ENCODE peak calls at places on chromosomes 16 and 17, in six cellular contexts. One of them, this sample, is unnamed.

GRCh38 chr16:85274924-85275323 is 162.7 kb upstream of the CIBAR2 start:
- DNase-seq in K562: peak
- DNase-seq in HepG2: no peak
- DNase-seq in SK-N-SH: no peak
- DNase-seq in GM12878: no peak
- DNase-seq in H1: no peak
- DNase-seq in this sample: no peak

GRCh38 chr17:11996722-11997146 is 541 bp downstream of the ZNF18 start:
- DNase-seq in HepG2: peak
- DNase-seq in H1: no peak
- DNase-seq in SK-N-SH: no peak
- DNase-seq in GM12878: peak
- DNase-seq in K562: no peak
- DNase-seq in this sample: peak

GRCh38 chr16:23950898-23951297 is 115.1 kb downstream of the PRKCB start:
- DNase-seq in SK-N-SH: no peak
- DNase-seq in GM12878: no peak
- DNase-seq in HepG2: no peak
- DNase-seq in H1: no peak
- DNase-seq in K562: no peak
- DNase-seq in this sample: no peak

GRCh38 chr16:85673529-85674417 is 15.0 kb downstream of the GINS2 start:
- DNase-seq in SK-N-SH: peak
- DNase-seq in HepG2: no peak
- DNase-seq in GM12878: no peak
- DNase-seq in K562: no peak
- DNase-seq in H1: no peak
- DNase-seq in this sample: no peak

GRCh38 chr17:41825175-41825845 is 10.7 kb downstream of the NT5C3B start:
- DNase-seq in SK-N-SH: no peak
- DNase-seq in K562: no peak
- DNase-seq in GM12878: no peak
- DNase-seq in H1: no peak
- DNase-seq in HepG2: no peak
- DNase-seq in this sample: no peak

GRCh38 chr16:82754716-82755513 is 128.1 kb downstream of the CDH13 start:
- DNase-seq in HepG2: no peak
- DNase-seq in H1: no peak
- DNase-seq in K562: no peak
- DNase-seq in GM12878: no peak
- DNase-seq in SK-N-SH: no peak
- DNase-seq in this sample: no peak

GRCh38 chr17:57705921-57706695 is 39.0 kb downstream of the CCDC182 start:
- DNase-seq in SK-N-SH: no peak
- DNase-seq in HepG2: no peak
- DNase-seq in GM12878: no peak
- DNase-seq in H1: peak
- DNase-seq in K562: no peak
- DNase-seq in this sample: peak

GRCh38 chr16:10231563-10231962 is 49.3 kb upstream of the GRIN2A start:
- DNase-seq in HepG2: no peak
- DNase-seq in H1: no peak
- DNase-seq in GM12878: no peak
- DNase-seq in K562: no peak
- DNase-seq in SK-N-SH: no peak
- DNase-seq in this sample: no peak

GRCh38 chr16:46884513-46885293 is 541 bp downstream of the GPT2 start:
- DNase-seq in H1: no peak
- DNase-seq in HepG2: no peak
- DNase-seq in GM12878: no peak
- DNase-seq in K562: no peak
- DNase-seq in SK-N-SH: peak
- DNase-seq in this sample: no peak

GRCh38 chr17:72393553-72393952 is 272.7 kb downstream of the SOX9 start:
- DNase-seq in SK-N-SH: no peak
- DNase-seq in HepG2: no peak
- DNase-seq in K562: no peak
- DNase-seq in H1: no peak
- DNase-seq in GM12878: no peak
- DNase-seq in this sample: no peak

GRCh38 chr17:48102700-48103378 is 1.6 kb upstream of the CBX1 start:
- DNase-seq in SK-N-SH: no peak
- DNase-seq in GM12878: no peak
- DNase-seq in K562: no peak
- DNase-seq in HepG2: peak
- DNase-seq in H1: no peak
- DNase-seq in this sample: no peak

GRCh38 chr16:47142469-47143328 is 1.0 kb downstream of the NETO2 start:
- DNase-seq in HepG2: no peak
- DNase-seq in SK-N-SH: peak
- DNase-seq in K562: peak
- DNase-seq in GM12878: no peak
- DNase-seq in H1: no peak
- DNase-seq in this sample: peak

GRCh38 chr17:8997994-8998628 is 23.2 kb upstream of the NTN1 start:
- DNase-seq in K562: peak
- DNase-seq in SK-N-SH: peak
- DNase-seq in HepG2: peak
- DNase-seq in GM12878: peak
- DNase-seq in H1: peak
- DNase-seq in this sample: peak

GRCh38 chr17:76796081-76796480 is 58.2 kb downstream of the MFSD11 start:
- DNase-seq in HepG2: no peak
- DNase-seq in H1: no peak
- DNase-seq in K562: no peak
- DNase-seq in SK-N-SH: no peak
- DNase-seq in GM12878: no peak
- DNase-seq in this sample: no peak

GRCh38 chr17:76792348-76792747 is 54.4 kb downstream of the MFSD11 start:
- DNase-seq in H1: no peak
- DNase-seq in SK-N-SH: no peak
- DNase-seq in GM12878: no peak
- DNase-seq in K562: no peak
- DNase-seq in HepG2: no peak
- DNase-seq in this sample: no peak

GRCh38 chr17:76793775-76794174 is 55.9 kb downstream of the MFSD11 start:
- DNase-seq in K562: peak
- DNase-seq in HepG2: peak
- DNase-seq in SK-N-SH: peak
- DNase-seq in GM12878: no peak
- DNase-seq in H1: no peak
- DNase-seq in this sample: no peak

GRCh38 chr17:76789235-76789788 is 51.4 kb downstream of the MFSD11 start:
- DNase-seq in SK-N-SH: peak
- DNase-seq in H1: no peak
- DNase-seq in HepG2: no peak
- DNase-seq in GM12878: no peak
- DNase-seq in K562: peak
- DNase-seq in this sample: no peak

DNA sequence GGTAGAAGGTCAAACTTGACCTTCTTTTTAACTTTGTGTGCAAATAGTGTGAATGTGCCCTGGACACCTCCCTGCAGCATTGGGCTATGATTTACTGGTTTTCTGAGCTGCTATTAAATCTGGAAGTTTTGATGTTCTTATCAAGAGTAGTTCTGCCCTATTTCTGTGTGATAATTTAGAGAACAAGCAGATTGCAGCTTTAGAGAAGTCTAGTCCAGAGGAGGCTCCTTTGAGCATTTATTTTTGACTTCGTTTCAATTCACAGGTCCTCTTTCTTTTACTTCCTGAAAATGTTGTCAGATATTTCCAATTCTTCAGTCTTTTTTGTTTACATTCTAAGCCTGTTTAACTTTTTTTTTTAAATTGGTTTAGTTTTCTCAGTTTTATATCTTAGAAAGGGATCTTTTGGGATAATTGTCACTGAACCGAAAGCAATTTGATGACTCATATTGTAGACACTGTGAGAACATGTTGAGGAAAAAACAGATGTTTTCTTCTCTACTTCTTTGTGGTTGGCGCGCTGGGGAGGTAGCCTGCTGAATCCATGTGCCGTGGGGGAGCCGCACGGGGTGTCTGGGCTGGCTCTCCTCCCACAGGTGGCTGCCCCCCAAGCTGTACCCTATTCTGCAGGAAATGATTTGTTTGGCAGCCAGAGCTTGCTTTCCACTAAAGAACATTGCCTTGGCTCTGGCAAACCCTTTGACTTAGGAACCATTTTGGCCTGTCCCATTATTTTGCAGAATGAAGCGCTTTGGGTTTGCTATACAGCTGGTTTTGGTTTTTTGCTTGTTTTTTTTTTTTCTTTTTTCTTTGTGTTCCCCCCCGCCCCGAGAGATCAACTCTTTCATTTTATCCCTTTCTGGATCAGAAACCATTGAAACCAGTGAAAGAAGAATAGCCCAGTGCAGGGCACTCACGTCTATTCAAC is 53.4 kb downstream of the MFSD11 start:
- DNase-seq in GM12878: peak
- DNase-seq in H1: no peak
- DNase-seq in K562: peak
- DNase-seq in SK-N-SH: peak
- DNase-seq in HepG2: peak
- DNase-seq in this sample: no peak
- TF ChIP-seq JUND in GM12878: no peak
- TF ChIP-seq JUND in H1: no peak
- TF ChIP-seq JUND in K562: peak
- TF ChIP-seq JUND in SK-N-SH: peak
- TF ChIP-seq JUND in HepG2: no peak
- TF ChIP-seq JUND in this sample: peak

DNA sequence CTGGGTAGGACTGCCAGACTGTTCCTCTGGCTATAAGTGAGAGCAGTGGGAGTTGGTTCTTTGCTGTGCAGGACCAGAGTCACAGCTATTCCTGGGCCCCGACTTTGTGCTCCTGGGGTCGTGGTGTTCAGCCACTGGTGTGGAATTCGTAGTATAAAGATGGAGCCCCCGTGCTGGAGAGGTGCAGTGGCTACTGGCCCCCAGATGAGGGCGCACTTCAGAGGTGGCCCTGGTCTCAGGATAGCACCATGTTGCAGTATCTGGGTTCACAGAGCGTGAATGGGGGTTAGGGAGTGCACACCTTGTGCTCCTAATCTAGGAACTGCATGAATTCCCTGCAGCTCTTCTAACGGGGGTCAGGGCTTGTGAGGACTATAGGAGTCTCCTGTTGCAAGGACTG is 21.1 kb downstream of the TANC2 start:
- DNase-seq in H1: peak
- DNase-seq in K562: peak
- DNase-seq in GM12878: no peak
- DNase-seq in HepG2: no peak
- DNase-seq in SK-N-SH: peak
- DNase-seq in this sample: no peak
- TF ChIP-seq JUND in H1: no peak
- TF ChIP-seq JUND in K562: no peak
- TF ChIP-seq JUND in GM12878: no peak
- TF ChIP-seq JUND in HepG2: no peak
- TF ChIP-seq JUND in SK-N-SH: no peak
- TF ChIP-seq JUND in this sample: no peak

DNA sequence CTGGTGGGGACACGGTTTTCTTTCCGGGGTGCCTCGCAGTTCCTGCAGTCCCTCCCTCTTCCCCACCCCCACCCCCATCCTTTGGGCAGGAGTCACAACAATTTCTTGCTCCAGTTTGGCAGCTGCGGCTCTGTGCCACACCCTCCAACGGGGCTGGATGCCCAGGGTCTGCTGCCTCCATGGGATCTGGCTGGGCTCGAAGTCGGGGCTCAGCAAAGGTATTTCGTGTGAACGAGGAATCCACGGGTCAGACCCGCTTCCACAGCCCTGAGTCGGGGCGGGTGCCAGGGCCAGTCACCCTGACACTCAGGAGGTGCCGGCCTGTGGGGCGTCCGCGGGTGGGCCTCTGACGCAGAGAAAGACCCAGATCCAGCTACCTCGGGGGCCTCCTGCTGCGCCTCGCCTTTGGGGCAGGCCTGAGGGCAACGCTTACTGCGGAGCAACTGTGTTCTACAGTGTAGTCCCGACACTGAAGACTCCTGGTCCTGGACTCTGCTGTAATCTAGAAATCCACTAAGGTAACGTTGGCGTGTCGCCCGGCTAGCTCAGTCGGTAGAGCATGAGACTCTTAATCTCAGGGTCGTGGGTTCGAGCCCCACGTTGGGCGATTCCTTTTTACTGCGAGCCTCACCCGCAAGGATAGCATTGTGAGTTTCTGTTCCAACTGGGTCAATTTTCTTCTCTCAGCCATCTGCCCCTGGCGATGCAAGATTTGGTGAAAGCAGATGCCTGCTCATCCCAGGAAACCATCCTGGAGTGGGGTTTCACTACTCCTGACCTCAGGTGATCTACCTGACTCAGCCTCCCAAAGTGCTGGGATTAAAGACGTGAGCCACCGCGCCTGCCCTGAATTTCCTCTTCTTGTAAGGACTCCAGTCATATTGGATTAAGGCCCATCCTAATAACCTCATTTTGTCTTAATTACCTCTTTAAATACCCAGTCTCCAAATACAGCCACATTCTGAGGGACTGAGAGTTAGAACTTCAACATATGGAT is 12.5 kb upstream of the OR1F1 start:
- DNase-seq in GM12878: no peak
- DNase-seq in SK-N-SH: no peak
- DNase-seq in HepG2: peak
- DNase-seq in K562: peak
- DNase-seq in H1: peak
- DNase-seq in this sample: no peak
- TF ChIP-seq JUND in GM12878: no peak
- TF ChIP-seq JUND in SK-N-SH: no peak
- TF ChIP-seq JUND in HepG2: no peak
- TF ChIP-seq JUND in K562: no peak
- TF ChIP-seq JUND in H1: no peak
- TF ChIP-seq JUND in this sample: no peak

DNA sequence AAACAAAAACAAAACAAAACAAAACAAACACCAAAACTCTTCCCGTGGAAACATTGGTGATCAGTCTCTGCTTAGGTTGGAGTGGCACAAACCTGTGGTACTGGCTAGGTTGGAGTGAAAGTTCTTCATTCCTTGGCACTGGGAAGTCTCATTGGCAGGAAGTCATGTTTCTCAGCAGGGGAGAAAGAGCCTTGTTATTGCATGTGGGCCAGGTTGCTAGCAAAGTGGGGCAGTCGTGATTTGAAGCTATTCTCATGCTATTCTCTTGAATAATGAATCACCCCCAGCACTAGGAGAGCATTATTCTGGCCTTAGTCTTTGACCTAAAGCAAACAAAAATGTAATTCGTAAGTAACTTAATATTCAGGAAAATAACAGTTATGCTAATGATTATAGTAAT is 24.3 kb upstream of the B4GALNT2 start:
- DNase-seq in H1: no peak
- DNase-seq in SK-N-SH: no peak
- DNase-seq in HepG2: no peak
- DNase-seq in GM12878: no peak
- DNase-seq in K562: no peak
- DNase-seq in this sample: peak
- TF ChIP-seq JUND in H1: no peak
- TF ChIP-seq JUND in SK-N-SH: no peak
- TF ChIP-seq JUND in HepG2: no peak
- TF ChIP-seq JUND in GM12878: no peak
- TF ChIP-seq JUND in K562: no peak
- TF ChIP-seq JUND in this sample: no peak

GRCh38 chr17:56023851-56024250 is 129.4 kb upstream of the ANKFN1 start:
- DNase-seq in HepG2: no peak
- DNase-seq in GM12878: no peak
- DNase-seq in H1: no peak
- DNase-seq in K562: no peak
- DNase-seq in SK-N-SH: no peak
- DNase-seq in this sample: no peak
- TF ChIP-seq JUND in HepG2: no peak
- TF ChIP-seq JUND in GM12878: no peak
- TF ChIP-seq JUND in H1: no peak
- TF ChIP-seq JUND in K562: no peak
- TF ChIP-seq JUND in SK-N-SH: no peak
- TF ChIP-seq JUND in this sample: no peak

GRCh38 chr17:29032798-29033197 is 10.1 kb upstream of the PIPOX start:
- DNase-seq in K562: no peak
- DNase-seq in SK-N-SH: no peak
- DNase-seq in H1: no peak
- DNase-seq in HepG2: no peak
- DNase-seq in GM12878: no peak
- DNase-seq in this sample: no peak
- TF ChIP-seq JUND in K562: no peak
- TF ChIP-seq JUND in SK-N-SH: no peak
- TF ChIP-seq JUND in H1: no peak
- TF ChIP-seq JUND in HepG2: no peak
- TF ChIP-seq JUND in GM12878: no peak
- TF ChIP-seq JUND in this sample: no peak

This sample was measured in T47D.